ENCODE peak calls at places on chromosomes 13 and 19, in five cellular contexts. C is WTC11, B is astrocyte of the spinal cord, T is naive B cell, J is GM04503. Y is an unnamed sample.

GRCh38 chr19:10593820-10594637 is 6.9 kb upstream of the AP1M2 start:
- DNase-seq in C (no peak), B (no peak), T (peak), J (peak), Y (no peak)

GRCh38 chr19:54248016-54248601 is 5.5 kb upstream of the LILRA6 start:
- DNase-seq in C (no peak), B (no peak), T (no peak), J (no peak), Y (peak)

GRCh38 chr13:65453982-65454381 is 1776.2 kb downstream of the PCDH9 start:
- DNase-seq in C (no peak), B (no peak), T (no peak), J (no peak), Y (no peak)

GRCh38 chr19:14000691-14001365 is 5.3 kb downstream of the RFX1 start:
- DNase-seq in C (no peak), B (no peak), T (no peak), J (no peak), Y (no peak)

GRCh38 chr13:91313103-91313502 is 34.4 kb upstream of the MIR17HG start:
- DNase-seq in C (no peak), B (peak), T (peak), J (no peak), Y (peak)

GRCh38 chr19:799076-799881 is 2.0 kb downstream of the PTBP1 start:
- DNase-seq in C (no peak), B (peak), T (no peak), J (no peak), Y (peak)

GRCh38 chr19:19110410-19111137 is 27.7 kb downstream of the TMEM161A start:
- DNase-seq in C (peak), B (no peak), T (peak), J (no peak), Y (peak)

GRCh38 chr19:17655751-17656480 is 32.2 kb downstream of the UNC13A start:
- DNase-seq in C (no peak), B (no peak), T (no peak), J (no peak), Y (no peak)

GRCh38 chr19:42313840-42314755 is 989 bp downstream of the TMEM145 start:
- DNase-seq in C (no peak), B (no peak), T (no peak), J (no peak), Y (no peak)

GRCh38 chr19:33740811-33741396 is 55.8 kb upstream of the KCTD15 start:
- DNase-seq in C (peak), B (peak), T (no peak), J (no peak), Y (peak)

GRCh38 chr19:41563847-41564514 is 12.0 kb upstream of the CEACAM21 start:
- DNase-seq in C (peak), B (no peak), T (peak), J (no peak), Y (no peak)

GRCh38 chr19:38135150-38135998 is 88.6 kb downstream of the DPF1 start:
- DNase-seq in C (no peak), B (peak), T (no peak), J (no peak), Y (no peak)

GRCh38 chr13:46106839-46107371 is 2.1 kb upstream of the CPB2 start:
- DNase-seq in C (no peak), B (no peak), T (no peak), J (no peak), Y (peak)

GRCh38 chr19:33772858-33773180 is 23.9 kb upstream of the KCTD15 start:
- DNase-seq in C (no peak), B (no peak), T (no peak), J (no peak), Y (no peak)

GRCh38 chr13:114102521-114103288 is 29.7 kb downstream of the RASA3 start:
- DNase-seq in C (peak), B (no peak), T (no peak), J (no peak), Y (no peak)

GRCh38 chr13:112990783-112991182 is 21.8 kb downstream of the MCF2L start:
- DNase-seq in C (peak), B (no peak), T (no peak), J (no peak), Y (no peak)

GRCh38 chr13:80359459-80360297 is 18.8 kb upstream of the SPRY2 start:
- DNase-seq in C (peak), B (no peak), T (no peak), J (no peak), Y (peak)

GRCh38 chr19:34904846-34905527 is 21.7 kb upstream of the ZNF30 start:
- DNase-seq in C (peak), B (no peak), T (no peak), J (no peak), Y (no peak)

Y was measured in endothelial cell of umbilical vein.